ENCODE peak calls at places on chromosomes 4 and X, in five cellular contexts. Z is NCI-H774, Y is WTC11, R is tibial artery, A is bronchial epithelial cell. P is an unnamed sample.

GRCh38 chr4:151415978-151416377 is 7.0 kb downstream of the FHIP1A start:
- DNase-seq in Y (no peak), A (peak), Z (no peak), R (no peak), P (no peak)

GRCh38 chrX:43882294-43882681 is at the start of gene MAOB:
- DNase-seq in R (peak), Y (peak), A (no peak), Z (no peak), P (no peak)

GRCh38 chr4:46894841-46895240 is 14.2 kb downstream of the COX7B2 start:
- DNase-seq in Z (no peak), R (no peak), A (no peak), Y (no peak), P (no peak)

GRCh38 chr4:67106846-67107467 is 438.3 kb downstream of the CENPC start:
- DNase-seq in Z (peak), R (no peak), A (peak), Y (no peak), P (no peak)

GRCh38 chr4:147760695-147761094 is 28.8 kb downstream of the ARHGAP10 start:
- DNase-seq in Y (no peak), A (no peak), Z (peak), R (peak), P (no peak)

GRCh38 chr4:76090241-76090691 is 15.8 kb downstream of the ART3 start:
- DNase-seq in Y (no peak), R (no peak), Z (no peak), A (peak), P (no peak)

GRCh38 chr4:476501-476900 is 22.5 kb downstream of the ZNF721 start:
- DNase-seq in R (no peak), A (no peak), Z (no peak), Y (no peak), P (no peak)

GRCh38 chr4:125464146-125464545 is 149.4 kb downstream of the FAT4 start:
- DNase-seq in R (no peak), A (no peak), Z (no peak), Y (no peak), P (no peak)

GRCh38 chr4:23602720-23603119 is 287.1 kb downstream of the PPARGC1A start:
- DNase-seq in R (no peak), A (no peak), Z (no peak), Y (no peak), P (no peak)

GRCh38 chr4:19580090-19580489 is 671.6 kb upstream of the SLIT2 start:
- DNase-seq in Y (no peak), A (peak), Z (no peak), R (no peak), P (no peak)

GRCh38 chr4:65623509-65623908 is 46.8 kb downstream of the EPHA5 start:
- DNase-seq in R (no peak), A (peak), Y (no peak), Z (no peak), P (peak)

GRCh38 chrX:21885568-21885967 is 29.8 kb downstream of the YY2 start:
- DNase-seq in Z (no peak), R (no peak), A (no peak), Y (no peak), P (no peak)

GRCh38 chr4:89110541-89110985 is 770 bp upstream of the TIGD2 start:
- DNase-seq in Y (peak), Z (no peak), R (no peak), A (no peak), P (no peak)

GRCh38 chr4:111630705-111631104 is 514.5 kb upstream of the FAM241A start:
- DNase-seq in R (no peak), Z (peak), Y (no peak), A (peak), P (peak)

GRCh38 chr4:144174401-144175067 is 34.0 kb upstream of the GYPA start:
- DNase-seq in Y (no peak), R (no peak), A (peak), Z (peak), P (peak)

GRCh38 chr4:8539661-8540060 is 40.5 kb upstream of the GPR78 start:
- DNase-seq in R (peak), A (no peak), Y (no peak), Z (no peak), P (no peak)

GRCh38 chrX:140141444-140142029 is 176.2 kb upstream of the CXorf66 start:
- DNase-seq in Z (no peak), R (no peak), A (peak), Y (peak), P (peak)

GRCh38 chr4:152460488-152460887 is 75.4 kb downstream of the FBXW7 start:
- DNase-seq in A (peak), Z (no peak), R (no peak), Y (no peak), P (peak)

GRCh38 chr4:89681219-89681618 is 155.7 kb downstream of the SNCA start:
- DNase-seq in Y (peak), Z (no peak), R (no peak), A (peak), P (no peak)

GRCh38 chr4:168744021-168744420 is 247.2 kb downstream of the PALLD start:
- DNase-seq in Y (no peak), R (no peak), A (peak), Z (no peak), P (no peak)

GRCh38 chrX:155997436-155997835 is at the start of gene IL9R:
- DNase-seq in Z (no peak), Y (no peak), R (no peak), A (no peak), P (no peak)

GRCh38 chr4:83282049-83282535 is 2.5 kb downstream of the COQ2 start:
- DNase-seq in Z (no peak), Y (no peak), R (no peak), A (peak), P (peak)

GRCh38 chr4:6942238-6942800 is 32.7 kb downstream of the TBC1D14 start:
- DNase-seq in Y (no peak), A (peak), Z (no peak), R (no peak), P (peak)

GRCh38 chr4:87010192-87010591 is 75.4 kb downstream of the AFF1 start:
- DNase-seq in Y (no peak), A (no peak), R (no peak), Z (no peak), P (no peak)

GRCh38 chr4:53531695-53532224 is 59.5 kb downstream of the LNX1 start:
- DNase-seq in R (no peak), Z (no peak), A (no peak), Y (no peak), P (no peak)

GRCh38 chr4:75881476-75881875 is 20.8 kb downstream of the PPEF2 start:
- DNase-seq in R (no peak), Z (no peak), A (no peak), Y (no peak), P (no peak)

GRCh38 chrX:41022579-41022978 is 62.7 kb upstream of the USP9X start:
- DNase-seq in R (no peak), Z (no peak), Y (no peak), A (peak), P (peak)

GRCh38 chrX:57204306-57204705 is 67.1 kb upstream of the SPIN2A start:
- DNase-seq in A (no peak), R (no peak), Y (no peak), Z (no peak), P (no peak)

GRCh38 chr4:108529984-108530901 is 90.1 kb upstream of the RPL34 start:
- DNase-seq in Y (no peak), Z (no peak), A (no peak), R (no peak), P (no peak)

GRCh38 chr4:7763788-7764187 is 175.9 kb downstream of the AFAP1 start:
- DNase-seq in Z (no peak), R (no peak), A (peak), Y (no peak), P (no peak)

GRCh38 chr4:91256043-91256442 is 1047.7 kb upstream of the GRID2 start:
- DNase-seq in Z (no peak), A (no peak), R (no peak), Y (peak), P (no peak)

GRCh38 chr4:173801876-173802713 is 272.1 kb upstream of the HAND2 start:
- DNase-seq in A (no peak), Y (no peak), R (no peak), Z (no peak), P (no peak)

GRCh38 chrX:79081895-79082512 is 62.5 kb upstream of the GPR174 start:
- DNase-seq in A (peak), R (no peak), Y (no peak), Z (peak), P (peak)

GRCh38 chr4:147786031-147786430 is 54.1 kb downstream of the ARHGAP10 start:
- DNase-seq in Y (no peak), A (no peak), R (no peak), Z (no peak), P (no peak)

GRCh38 chrX:2572740-2573139 is 72.0 kb upstream of the DHRSX start:
- DNase-seq in R (peak), Z (no peak), A (peak), Y (no peak), P (no peak)

GRCh38 chr4:177283167-177283566 is 26.5 kb upstream of the NEIL3 start:
- DNase-seq in A (peak), Z (no peak), R (no peak), Y (no peak), P (no peak)

GRCh38 chr4:93407493-93408275 is 420.9 kb upstream of the ATOH1 start:
- DNase-seq in A (no peak), Y (no peak), R (no peak), Z (no peak), P (no peak)

GRCh38 chrX:95076449-95076848 is 1402.4 kb downstream of the FAM133A start:
- DNase-seq in R (no peak), A (peak), Y (no peak), Z (peak), P (peak)

GRCh38 chr4:38101563-38101962 is 141.4 kb downstream of the PTTG2 start:
- DNase-seq in Y (no peak), Z (no peak), R (no peak), A (peak), P (no peak)

GRCh38 chr4:144709793-144710525 is 64.0 kb downstream of the HHIP start:
- DNase-seq in Y (no peak), A (peak), R (no peak), Z (no peak), P (peak)